ENCODE peak calls at places on chromosome 11, in six cellular contexts. L is neuronal stem cell; J is neural progenitor cell; M is tibial artery; P is CD8-positive, alpha-beta memory T cell; T is spleen. E is an unnamed sample.

GRCh38 chr11:114738954-114739353 is 60.6 kb downstream of the NXPE2 start:
- DNase-seq in L (peak; percentile 21), J (peak; percentile 71), M (no peak), P (peak; percentile 23), T (no peak), E (peak; percentile 63)

GRCh38 chr11:86172894-86173293 is 71.7 kb upstream of the EED start:
- DNase-seq in L (no peak), J (peak; percentile 18), M (no peak), P (no peak), T (no peak), E (no peak)

GRCh38 chr11:57512646-57513445 is 2.7 kb downstream of the SLC43A1 start:
- DNase-seq in L (no peak), J (no peak), M (no peak), P (no peak), T (no peak), E (no peak)

GRCh38 chr11:69150175-69150574 is 5.6 kb upstream of the SMIM38 start:
- DNase-seq in L (no peak), J (no peak), M (no peak), P (no peak), T (no peak), E (no peak)

GRCh38 chr11:16789061-16789415 is 50.6 kb downstream of the C11orf58 start:
- DNase-seq in L (no peak), J (no peak), M (no peak), P (no peak), T (peak; percentile 70), E (no peak)

GRCh38 chr11:74084796-74085541 is 76.1 kb upstream of the UCP3 start:
- DNase-seq in L (no peak), J (no peak), M (no peak), P (no peak), T (no peak), E (peak; percentile 68)

GRCh38 chr11:114621072-114621471 is 25.5 kb upstream of the NXPE4 start:
- DNase-seq in L (no peak), J (no peak), M (no peak), P (no peak), T (no peak), E (no peak)

GRCh38 chr11:96333076-96333744 is 9.8 kb downstream of the MAML2 start:
- DNase-seq in L (no peak), J (no peak), M (no peak), P (no peak), T (no peak), E (no peak)

GRCh38 chr11:120709808-120710207 is 198.3 kb downstream of the GRIK4 start:
- DNase-seq in L (no peak), J (no peak), M (no peak), P (no peak), T (no peak), E (no peak)

GRCh38 chr11:65435981-65436411 is 13.4 kb downstream of the NEAT1 start:
- DNase-seq in L (no peak), J (no peak), M (no peak), P (no peak), T (peak; percentile 68), E (no peak)

GRCh38 chr11:134664863-134665535 is 253.0 kb upstream of the B3GAT1 start:
- DNase-seq in L (no peak), J (no peak), M (no peak), P (no peak), T (peak; percentile 61), E (no peak)

GRCh38 chr11:134355656-134356055 is 23.9 kb downstream of the GLB1L2 start:
- DNase-seq in L (no peak), J (no peak), M (no peak), P (no peak), T (no peak), E (no peak)

GRCh38 chr11:82937554-82937953 is 36.0 kb downstream of the DDIAS start:
- DNase-seq in L (no peak), J (no peak), M (no peak), P (no peak), T (no peak), E (no peak)

GRCh38 chr11:44229664-44230063 is 80.3 kb downstream of the ALX4 start:
- DNase-seq in L (no peak), J (no peak), M (no peak), P (no peak), T (no peak), E (no peak)

GRCh38 chr11:17930544-17931144 is 82.2 kb downstream of the SERGEF start:
- DNase-seq in L (no peak), J (no peak), M (no peak), P (no peak), T (no peak), E (no peak)

GRCh38 chr11:118210323-118210722 is 14.5 kb downstream of the JAML start:
- DNase-seq in L (no peak), J (no peak), M (no peak), P (no peak), T (no peak), E (no peak)

GRCh38 chr11:60890696-60891095 is 15.7 kb downstream of the PRPF19 start:
- DNase-seq in L (no peak), J (no peak), M (no peak), P (no peak), T (no peak), E (no peak)

GRCh38 chr11:19200410-19201201 is 1.2 kb downstream of the CSRP3 start:
- DNase-seq in L (no peak), J (no peak), M (no peak), P (no peak), T (no peak), E (no peak)

GRCh38 chr11:9082575-9082974 is 8.8 kb downstream of the SCUBE2 start:
- DNase-seq in L (no peak), J (no peak), M (no peak), P (no peak), T (no peak), E (no peak)

GRCh38 chr11:94196363-94196762 is 67.7 kb downstream of the PANX1 start:
- DNase-seq in L (no peak), J (no peak), M (no peak), P (no peak), T (no peak), E (no peak)

GRCh38 chr11:78651923-78652602 is 77.4 kb upstream of the NARS2 start:
- DNase-seq in L (no peak), J (no peak), M (no peak), P (no peak), T (no peak), E (peak; percentile 16)

GRCh38 chr11:61967924-61968757 is 707 bp upstream of the FTH1 start:
- DNase-seq in L (no peak), J (peak; percentile 48), M (no peak), P (peak; percentile 21), T (peak; percentile 91), E (peak; percentile 53)

DNA sequence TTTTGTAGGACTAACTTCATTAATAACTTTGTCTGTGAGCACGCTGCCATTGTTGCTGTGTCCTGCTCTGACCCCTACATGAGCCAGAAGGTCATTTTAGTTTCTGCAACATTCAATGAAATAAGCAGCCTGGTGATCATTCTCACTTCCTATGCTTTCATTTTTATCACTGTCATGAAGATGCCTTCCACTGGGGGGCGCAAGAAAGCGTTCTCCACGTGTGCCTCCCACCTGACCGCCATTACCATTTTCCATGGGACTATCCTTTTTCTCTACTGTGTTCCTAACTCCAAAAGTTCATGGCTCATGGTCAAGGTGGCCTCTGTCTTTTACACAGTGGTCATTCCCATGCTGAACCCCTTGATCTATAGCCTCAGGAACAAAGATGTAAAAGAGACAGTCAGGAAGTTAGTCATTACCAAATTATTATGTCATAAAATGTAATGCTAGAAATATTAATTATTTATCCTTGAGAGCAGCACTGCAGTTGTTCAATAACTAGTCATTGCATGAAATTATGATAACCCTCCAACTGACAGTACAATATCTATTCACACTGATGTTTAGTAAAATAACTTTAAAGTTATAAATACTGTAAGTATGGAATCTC is 46.4 kb upstream of the OR5D13 start:
- DNase-seq in L (no peak), J (no peak), M (no peak), P (no peak), T (no peak), E (no peak)
- H3K9me3 ChIP-seq in L (peaks cover 9% of the 10 kb centered on the region), J (peaks cover 36% of the 10 kb centered on the region), M (no peaks in the 10 kb centered on the region), P (no peaks in the 10 kb centered on the region), T (peaks cover 15% of the 10 kb centered on the region), E (no peaks in the 10 kb centered on the region)

DNA sequence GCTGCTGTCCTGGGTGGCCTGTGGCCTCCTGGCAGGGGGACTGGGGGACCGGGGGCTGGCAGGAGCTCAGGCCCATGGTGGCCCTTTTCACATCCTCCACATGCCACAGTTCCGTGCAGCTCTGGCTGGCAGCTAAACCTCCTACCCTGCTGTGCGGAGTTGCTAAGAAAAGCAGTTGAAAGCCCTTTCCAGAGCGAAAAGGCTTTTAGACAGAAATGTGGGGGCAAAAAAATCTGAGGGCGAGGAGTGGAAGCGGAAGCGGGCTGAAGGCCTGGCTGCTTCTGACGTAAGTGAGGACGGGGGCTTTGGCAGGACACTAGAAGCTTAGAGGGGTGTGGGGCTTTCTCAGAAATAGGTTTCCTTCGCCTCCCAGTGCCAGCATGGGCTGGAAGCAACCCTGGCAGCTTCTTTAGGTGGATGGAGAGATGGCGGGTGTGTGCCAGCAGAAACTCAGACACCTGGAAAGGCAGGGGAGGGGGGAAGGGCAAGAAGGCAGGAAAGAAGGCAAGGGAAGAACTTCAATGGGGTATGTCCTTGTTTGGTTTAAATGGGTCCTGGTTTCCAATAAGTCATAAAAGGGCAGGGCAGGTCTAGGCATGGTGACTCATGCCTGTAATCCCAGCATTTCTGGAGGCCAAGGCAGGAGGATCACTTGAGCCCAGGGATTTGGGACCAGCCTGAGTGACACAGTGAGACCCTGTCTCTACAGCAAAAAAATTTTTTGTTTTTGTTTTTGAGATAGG is 11.2 kb upstream of the DGKZ start:
- DNase-seq in L (no peak), J (peak; percentile 74), M (no peak), P (no peak), T (no peak), E (no peak)
- H3K4me1 ChIP-seq in L (peaks cover 39% of the 10 kb centered on the region), J (peaks cover 53% of the 10 kb centered on the region), M (no peaks in the 10 kb centered on the region), P (peaks cover 57% of the 10 kb centered on the region), T (peaks cover 9% of the 10 kb centered on the region), E (peaks cover 10% of the 10 kb centered on the region)

DNA sequence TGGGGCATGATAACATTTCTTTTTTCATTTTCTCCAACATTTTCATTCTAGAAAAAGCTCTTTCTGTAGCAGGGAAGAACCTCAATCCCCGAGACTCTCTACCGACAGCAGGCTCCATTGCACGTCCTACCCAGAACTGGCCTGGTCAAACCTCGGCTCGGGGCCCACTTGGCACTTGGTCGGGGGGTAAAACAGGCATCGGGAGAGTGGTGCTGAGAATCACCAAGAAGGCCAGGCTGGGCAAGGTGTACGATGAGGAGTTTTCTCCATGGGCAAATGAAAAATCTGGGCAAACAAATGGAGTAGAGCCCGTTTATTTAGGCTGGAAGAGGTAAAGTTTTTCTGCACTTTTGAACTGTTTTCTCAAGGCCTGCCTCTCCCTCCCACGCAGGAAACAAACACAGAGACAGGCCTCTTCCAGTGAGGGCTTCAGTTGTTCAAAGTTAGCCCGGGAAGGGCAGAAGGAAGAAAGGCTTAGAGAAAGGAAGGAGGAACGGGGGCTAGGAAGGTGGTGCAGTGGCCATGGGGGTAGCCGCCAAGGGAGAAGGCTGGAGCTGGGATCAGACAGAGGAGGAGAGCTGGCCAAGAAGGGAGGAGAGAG is 87.6 kb downstream of the ETS1 start:
- DNase-seq in L (no peak), J (no peak), M (no peak), P (no peak), T (no peak), E (no peak)
- H3K4me3 ChIP-seq in L (no peak overlapping the region), J (no peak overlapping the region), M (peak overlapping the region; percentile 17), P (peak overlapping the region; percentile 30), T (no peak overlapping the region), E (no peak overlapping the region)

DNA sequence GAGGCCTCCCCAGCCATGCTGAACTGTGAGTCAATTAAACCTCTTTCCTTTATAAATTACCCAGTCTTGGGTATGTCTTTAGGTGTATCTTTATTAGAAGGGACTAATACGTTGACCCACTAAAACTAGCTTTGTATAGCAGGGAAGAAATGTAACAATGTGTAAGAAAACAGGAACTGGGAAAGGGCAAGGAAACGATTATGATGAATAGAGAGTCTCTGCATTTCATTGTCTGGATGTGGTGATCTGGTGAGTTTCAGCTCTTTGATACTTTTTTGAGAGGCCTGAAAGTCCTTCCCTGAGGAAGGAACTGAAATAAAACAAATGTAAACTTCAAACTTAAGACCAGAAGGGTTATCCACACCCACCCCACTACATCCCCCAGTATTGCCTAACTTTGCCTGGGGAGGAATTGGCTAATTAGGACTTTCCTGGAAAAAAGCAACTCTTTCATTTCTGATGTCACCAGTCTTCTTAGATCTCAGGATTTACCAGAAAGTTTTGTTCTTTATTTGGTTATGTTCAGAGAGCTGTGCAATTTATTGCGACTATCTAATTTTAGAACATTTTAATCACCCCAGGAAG is 119.0 kb downstream of the LDLRAD3 start:
- DNase-seq in L (no peak), J (no peak), M (no peak), P (no peak), T (no peak), E (no peak)
- H3K9me3 ChIP-seq in L (peaks cover 7% of the 10 kb centered on the region), J (no peaks in the 10 kb centered on the region), M (no peaks in the 10 kb centered on the region), P (no peaks in the 10 kb centered on the region), T (peaks cover 21% of the 10 kb centered on the region), E (peaks cover 12% of the 10 kb centered on the region)

E was measured in Caco-2.